ENCODE peak calls at places on chromosomes 6 and 20, in five cellular contexts. H is activated T-cell treated with anti-CD3 and anti-CD28 coated beads, Interleukin-2, amount 50 U/mL, for 72 hours; Y is natural killer cell; S is effector memory CD8-positive, alpha-beta T cell; Q is Panc1. J is an unnamed sample.

GRCh38 chr6:167676000-167676665 is 150.6 kb upstream of the AFDN start:
- ATAC-seq in H (no peak), Y (no peak), S (no peak), Q (no peak), J (no peak)

GRCh38 chr20:44074252-44075151 is 112.5 kb downstream of the JPH2 start:
- ATAC-seq in H (no peak), Y (no peak), S (no peak), Q (peak), J (peak)

GRCh38 chr6:110390404-110390803 is 25.0 kb downstream of the DDO start:
- ATAC-seq in H (peak), Y (peak), S (peak), Q (no peak), J (no peak)

GRCh38 chr6:154093231-154094044 is 54.4 kb downstream of the OPRM1 start:
- ATAC-seq in H (no peak), Y (no peak), S (no peak), Q (no peak), J (no peak)

GRCh38 chr6:156967852-156968251 is 190.7 kb downstream of the ARID1B start:
- ATAC-seq in H (no peak), Y (no peak), S (no peak), Q (no peak), J (no peak)

GRCh38 chr20:47952165-47952564 is 166.9 kb upstream of the SULF2 start:
- ATAC-seq in H (no peak), Y (no peak), S (no peak), Q (no peak), J (no peak)

GRCh38 chr6:149913085-149913484 is 9.8 kb downstream of the RAET1G start:
- ATAC-seq in H (no peak), Y (no peak), S (no peak), Q (no peak), J (peak)

GRCh38 chr6:143696327-143697000 is 18.7 kb downstream of the PHACTR2 start:
- ATAC-seq in H (no peak), Y (no peak), S (no peak), Q (no peak), J (no peak)

GRCh38 chr6:37365791-37366190 is 12.0 kb downstream of the RNF8 start:
- ATAC-seq in H (no peak), Y (no peak), S (no peak), Q (peak), J (no peak)

GRCh38 chr6:137933696-137934095 is 66.6 kb downstream of the TNFAIP3 start:
- ATAC-seq in H (no peak), Y (no peak), S (no peak), Q (no peak), J (peak)

GRCh38 chr6:107458687-107459282 is 579 bp downstream of the PDSS2 start:
- ATAC-seq in H (peak), Y (no peak), S (peak), Q (peak), J (peak)

GRCh38 chr6:74044417-74045096 is 348.6 kb downstream of the CD109 start:
- ATAC-seq in H (no peak), Y (no peak), S (no peak), Q (no peak), J (no peak)

GRCh38 chr6:132063738-132064137 is 112.6 kb upstream of the CCN2 start:
- ATAC-seq in H (no peak), Y (no peak), S (no peak), Q (peak), J (no peak)

GRCh38 chr20:31564284-31564683 is 40.8 kb upstream of the ID1 start:
- ATAC-seq in H (no peak), Y (no peak), S (no peak), Q (no peak), J (no peak)

GRCh38 chr6:134714679-134715078 is 235.2 kb downstream of the ALDH8A1 start:
- ATAC-seq in H (no peak), Y (no peak), S (no peak), Q (no peak), J (no peak)

GRCh38 chr6:93419304-93420162 is at the start of gene EPHA7:
- ATAC-seq in H (peak), Y (peak), S (peak), Q (peak), J (peak)

J was measured in activated T-helper 17 cell treated with anti-CD3 and anti-CD28 coated beads, Interleukin-2, amount 50 U/mL, for 72 hours.